ENCODE peak calls at places on chromosomes 11 and 22, in four cellular contexts. One of them, this sample, is unnamed.

GRCh38 chr22:44057411-44057987 is 33.4 kb downstream of the PARVB start:
- DNase-seq in left ventricle myocardium inferior: peak
- DNase-seq in AG10803: no peak
- DNase-seq in fibroblast of mammary gland: peak
- DNase-seq in this sample: no peak

GRCh38 chr11:64038500-64038899 is 2.8 kb downstream of the FLRT1 start:
- DNase-seq in fibroblast of mammary gland: no peak
- DNase-seq in AG10803: no peak
- DNase-seq in left ventricle myocardium inferior: no peak
- DNase-seq in this sample: no peak

GRCh38 chr22:21632237-21632895 is at the start of gene CCDC116:
- DNase-seq in left ventricle myocardium inferior: no peak
- DNase-seq in AG10803: no peak
- DNase-seq in fibroblast of mammary gland: no peak
- DNase-seq in this sample: no peak

GRCh38 chr11:19868281-19868821 is 155.7 kb downstream of the NAV2 start:
- DNase-seq in left ventricle myocardium inferior: peak
- DNase-seq in AG10803: peak
- DNase-seq in fibroblast of mammary gland: peak
- DNase-seq in this sample: no peak

GRCh38 chr22:19756288-19757128 is 4.1 kb upstream of the TBX1 start:
- DNase-seq in AG10803: no peak
- DNase-seq in left ventricle myocardium inferior: no peak
- DNase-seq in fibroblast of mammary gland: no peak
- DNase-seq in this sample: peak

GRCh38 chr11:28343304-28344233 is 235.4 kb downstream of the METTL15 start:
- DNase-seq in left ventricle myocardium inferior: no peak
- DNase-seq in fibroblast of mammary gland: peak
- DNase-seq in AG10803: peak
- DNase-seq in this sample: no peak

GRCh38 chr11:116084511-116084910 is 580.3 kb upstream of the CADM1 start:
- DNase-seq in left ventricle myocardium inferior: no peak
- DNase-seq in fibroblast of mammary gland: no peak
- DNase-seq in AG10803: no peak
- DNase-seq in this sample: no peak

GRCh38 chr11:116601734-116602636 is 170.8 kb downstream of the BUD13 start:
- DNase-seq in left ventricle myocardium inferior: no peak
- DNase-seq in AG10803: peak
- DNase-seq in fibroblast of mammary gland: peak
- DNase-seq in this sample: no peak

GRCh38 chr22:38074181-38075104 is 9.5 kb downstream of the SLC16A8 start:
- DNase-seq in left ventricle myocardium inferior: no peak
- DNase-seq in AG10803: peak
- DNase-seq in fibroblast of mammary gland: no peak
- DNase-seq in this sample: no peak
- TF ChIP-seq CTCF in left ventricle myocardium inferior: peak
- TF ChIP-seq CTCF in AG10803: peak
- TF ChIP-seq CTCF in fibroblast of mammary gland: peak
- TF ChIP-seq CTCF in this sample: no peak

DNA sequence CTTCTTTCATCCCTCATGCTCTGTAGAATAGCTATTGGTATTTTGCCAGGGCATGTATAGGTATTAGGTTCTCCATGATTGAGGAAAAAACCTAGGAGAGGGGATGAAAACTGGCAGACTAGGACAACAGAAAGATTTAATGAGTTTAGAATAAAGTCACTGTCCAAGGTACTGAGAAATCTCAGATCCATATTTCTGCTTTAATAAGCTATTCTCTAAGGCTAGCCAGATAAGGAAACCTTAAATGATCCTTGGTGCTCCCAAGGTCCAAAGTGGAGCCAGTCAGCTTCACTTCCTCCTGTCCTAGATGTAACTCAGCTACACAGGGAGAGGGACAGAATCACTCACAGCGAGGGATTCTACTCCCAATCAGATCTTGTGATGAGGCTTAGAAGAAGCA is 13.7 kb upstream of the CSNK2A3 start:
- DNase-seq in fibroblast of mammary gland: peak
- DNase-seq in left ventricle myocardium inferior: no peak
- DNase-seq in AG10803: no peak
- DNase-seq in this sample: no peak
- TF ChIP-seq CTCF in fibroblast of mammary gland: no peak
- TF ChIP-seq CTCF in left ventricle myocardium inferior: no peak
- TF ChIP-seq CTCF in AG10803: no peak
- TF ChIP-seq CTCF in this sample: no peak

GRCh38 chr11:120061036-120061760 is 76.7 kb downstream of the TRIM29 start:
- DNase-seq in AG10803: peak
- DNase-seq in left ventricle myocardium inferior: no peak
- DNase-seq in fibroblast of mammary gland: no peak
- DNase-seq in this sample: no peak

GRCh38 chr11:120062561-120062930 is 75.4 kb downstream of the TRIM29 start:
- DNase-seq in left ventricle myocardium inferior: no peak
- DNase-seq in AG10803: no peak
- DNase-seq in fibroblast of mammary gland: no peak
- DNase-seq in this sample: no peak

GRCh38 chr11:120063686-120064340 is 74.1 kb downstream of the TRIM29 start:
- DNase-seq in fibroblast of mammary gland: no peak
- DNase-seq in AG10803: no peak
- DNase-seq in left ventricle myocardium inferior: no peak
- DNase-seq in this sample: no peak

GRCh38 chr11:120060512-120060911 is 77.4 kb downstream of the TRIM29 start:
- DNase-seq in left ventricle myocardium inferior: no peak
- DNase-seq in fibroblast of mammary gland: no peak
- DNase-seq in AG10803: no peak
- DNase-seq in this sample: no peak

DNA sequence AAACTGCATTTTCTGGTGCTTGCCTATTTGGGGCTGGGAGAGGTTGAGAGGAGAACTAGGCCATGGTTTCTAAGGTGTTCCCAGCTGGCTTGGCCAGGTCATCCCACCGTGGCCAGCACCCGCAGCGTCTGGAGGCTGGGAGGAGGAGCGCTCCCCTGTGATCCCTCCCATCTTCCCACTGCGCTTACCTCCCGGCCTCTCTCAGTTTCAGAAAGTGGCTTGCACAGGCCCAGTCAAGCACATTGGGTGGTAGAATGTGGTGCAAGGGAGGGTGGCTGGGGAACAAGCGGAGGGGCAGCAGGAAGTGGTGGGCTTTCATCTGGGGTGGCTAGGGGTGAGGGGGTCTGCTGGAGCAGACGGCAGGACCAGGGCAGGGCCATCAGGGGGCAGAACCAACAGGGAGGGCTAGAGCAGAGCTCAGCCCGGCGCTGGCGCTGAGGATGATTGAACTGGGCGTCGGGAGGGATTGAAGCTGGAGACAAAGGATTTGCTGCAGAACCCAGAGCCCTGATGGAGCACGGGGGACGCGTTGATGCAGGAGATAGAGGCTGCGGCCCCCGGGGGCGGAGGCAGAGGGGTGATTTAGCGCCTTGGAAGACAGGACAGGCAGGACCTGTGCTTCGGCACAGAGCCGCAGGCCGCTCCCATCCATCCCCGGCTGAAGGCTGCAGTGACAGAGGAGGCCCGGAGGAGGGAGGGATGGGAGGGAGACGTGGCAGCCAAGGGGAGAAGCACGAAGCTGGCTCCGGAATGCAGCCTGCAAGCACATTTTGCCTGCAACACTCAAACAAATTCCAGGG is 76.0 kb downstream of the TRIM29 start:
- DNase-seq in AG10803: peak
- DNase-seq in fibroblast of mammary gland: no peak
- DNase-seq in left ventricle myocardium inferior: no peak
- DNase-seq in this sample: no peak
- TF ChIP-seq CTCF in AG10803: peak
- TF ChIP-seq CTCF in fibroblast of mammary gland: no peak
- TF ChIP-seq CTCF in left ventricle myocardium inferior: no peak
- TF ChIP-seq CTCF in this sample: no peak

GRCh38 chr11:17633987-17634775 is 85.2 kb upstream of the MYOD1 start:
- DNase-seq in fibroblast of mammary gland: no peak
- DNase-seq in left ventricle myocardium inferior: no peak
- DNase-seq in AG10803: no peak
- DNase-seq in this sample: no peak

GRCh38 chr11:17635551-17635938 is 83.8 kb upstream of the MYOD1 start:
- DNase-seq in fibroblast of mammary gland: no peak
- DNase-seq in left ventricle myocardium inferior: no peak
- DNase-seq in AG10803: no peak
- DNase-seq in this sample: peak

GRCh38 chr11:17633279-17633986 is 85.9 kb upstream of the MYOD1 start:
- DNase-seq in left ventricle myocardium inferior: no peak
- DNase-seq in fibroblast of mammary gland: no peak
- DNase-seq in AG10803: no peak
- DNase-seq in this sample: no peak

GRCh38 chr11:17636721-17637120 is 82.7 kb upstream of the MYOD1 start:
- DNase-seq in AG10803: no peak
- DNase-seq in left ventricle myocardium inferior: no peak
- DNase-seq in fibroblast of mammary gland: no peak
- DNase-seq in this sample: no peak

GRCh38 chr11:17634776-17635550 is 84.4 kb upstream of the MYOD1 start:
- DNase-seq in fibroblast of mammary gland: no peak
- DNase-seq in left ventricle myocardium inferior: no peak
- DNase-seq in AG10803: no peak
- DNase-seq in this sample: peak
- TF ChIP-seq CTCF in fibroblast of mammary gland: no peak
- TF ChIP-seq CTCF in left ventricle myocardium inferior: no peak
- TF ChIP-seq CTCF in AG10803: no peak
- TF ChIP-seq CTCF in this sample: no peak

GRCh38 chr22:46726066-46726985 is 11.7 kb downstream of the CERK start:
- DNase-seq in left ventricle myocardium inferior: peak
- DNase-seq in AG10803: peak
- DNase-seq in fibroblast of mammary gland: peak
- DNase-seq in this sample: no peak

GRCh38 chr22:46726986-46727317 is 11.1 kb downstream of the CERK start:
- DNase-seq in left ventricle myocardium inferior: no peak
- DNase-seq in fibroblast of mammary gland: no peak
- DNase-seq in AG10803: no peak
- DNase-seq in this sample: peak

GRCh38 chr22:46721716-46722115 is 16.3 kb downstream of the CERK start:
- DNase-seq in AG10803: no peak
- DNase-seq in left ventricle myocardium inferior: no peak
- DNase-seq in fibroblast of mammary gland: no peak
- DNase-seq in this sample: no peak

GRCh38 chr22:46725096-46725495 is 13.0 kb downstream of the CERK start:
- DNase-seq in fibroblast of mammary gland: no peak
- DNase-seq in AG10803: no peak
- DNase-seq in left ventricle myocardium inferior: no peak
- DNase-seq in this sample: no peak

GRCh38 chr22:46723882-46724281 is 14.2 kb downstream of the CERK start:
- DNase-seq in fibroblast of mammary gland: no peak
- DNase-seq in AG10803: no peak
- DNase-seq in left ventricle myocardium inferior: no peak
- DNase-seq in this sample: no peak
- TF ChIP-seq CTCF in fibroblast of mammary gland: no peak
- TF ChIP-seq CTCF in AG10803: no peak
- TF ChIP-seq CTCF in left ventricle myocardium inferior: no peak
- TF ChIP-seq CTCF in this sample: no peak

GRCh38 chr11:36165638-36166389 is 123.4 kb downstream of the COMMD9 start:
- DNase-seq in fibroblast of mammary gland: no peak
- DNase-seq in left ventricle myocardium inferior: no peak
- DNase-seq in AG10803: no peak
- DNase-seq in this sample: no peak

GRCh38 chr11:36167729-36168128 is 121.5 kb downstream of the COMMD9 start:
- DNase-seq in AG10803: no peak
- DNase-seq in fibroblast of mammary gland: no peak
- DNase-seq in left ventricle myocardium inferior: no peak
- DNase-seq in this sample: no peak

GRCh38 chr11:36164522-36165250 is 124.5 kb downstream of the COMMD9 start:
- DNase-seq in fibroblast of mammary gland: peak
- DNase-seq in AG10803: no peak
- DNase-seq in left ventricle myocardium inferior: no peak
- DNase-seq in this sample: no peak

GRCh38 chr11:36162909-36163434 is 126.3 kb downstream of the COMMD9 start:
- DNase-seq in left ventricle myocardium inferior: peak
- DNase-seq in AG10803: no peak
- DNase-seq in fibroblast of mammary gland: no peak
- DNase-seq in this sample: no peak

DNA sequence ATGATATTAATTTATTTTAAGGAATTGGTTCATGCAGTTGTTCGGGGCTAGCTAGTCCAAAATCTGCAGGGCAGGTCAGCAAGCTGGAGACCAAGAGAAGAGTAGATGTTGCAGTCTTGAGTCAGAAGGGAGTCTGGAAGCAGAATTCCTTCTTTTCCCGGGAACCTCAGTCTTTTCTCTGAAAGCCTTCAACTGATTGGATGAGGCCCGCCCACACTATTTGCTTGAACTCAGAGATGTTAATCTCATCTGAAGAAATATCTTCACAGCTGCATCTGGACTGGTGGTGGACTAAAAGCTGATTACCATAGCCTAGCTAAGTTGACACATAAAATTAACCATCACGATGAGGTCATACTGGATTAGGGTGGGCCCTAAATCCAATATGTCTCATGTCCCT is 122.2 kb downstream of the COMMD9 start:
- DNase-seq in AG10803: no peak
- DNase-seq in left ventricle myocardium inferior: no peak
- DNase-seq in fibroblast of mammary gland: no peak
- DNase-seq in this sample: no peak
- TF ChIP-seq CTCF in AG10803: no peak
- TF ChIP-seq CTCF in left ventricle myocardium inferior: no peak
- TF ChIP-seq CTCF in fibroblast of mammary gland: no peak
- TF ChIP-seq CTCF in this sample: no peak

GRCh38 chr11:31884080-31884479 is 73.0 kb upstream of the PAX6 start:
- DNase-seq in fibroblast of mammary gland: no peak
- DNase-seq in AG10803: no peak
- DNase-seq in left ventricle myocardium inferior: no peak
- DNase-seq in this sample: no peak

GRCh38 chr11:31883435-31883834 is 72.3 kb upstream of the PAX6 start:
- DNase-seq in left ventricle myocardium inferior: no peak
- DNase-seq in AG10803: no peak
- DNase-seq in fibroblast of mammary gland: no peak
- DNase-seq in this sample: no peak

GRCh38 chr11:31881825-31882224 is 70.7 kb upstream of the PAX6 start:
- DNase-seq in left ventricle myocardium inferior: no peak
- DNase-seq in AG10803: no peak
- DNase-seq in fibroblast of mammary gland: no peak
- DNase-seq in this sample: no peak

GRCh38 chr11:31882951-31883392 is 71.8 kb upstream of the PAX6 start:
- DNase-seq in AG10803: peak
- DNase-seq in left ventricle myocardium inferior: no peak
- DNase-seq in fibroblast of mammary gland: no peak
- DNase-seq in this sample: no peak

GRCh38 chr11:31887180-31887579 is 76.1 kb upstream of the PAX6 start:
- DNase-seq in left ventricle myocardium inferior: no peak
- DNase-seq in fibroblast of mammary gland: peak
- DNase-seq in AG10803: no peak
- DNase-seq in this sample: no peak
- TF ChIP-seq CTCF in left ventricle myocardium inferior: no peak
- TF ChIP-seq CTCF in fibroblast of mammary gland: peak
- TF ChIP-seq CTCF in AG10803: no peak
- TF ChIP-seq CTCF in this sample: peak

This sample was measured in GM10248.